ENCODE peak calls at places on chromosome 18, in eight cellular contexts. S, V, U, P, G, Y, L and F are unnamed samples. For H3K4me1, the result is how much of the 10 kb centered on the place peaks cover.

GRCh38 chr18:72114801-72115594 is 429.1 kb downstream of the CBLN2 start:
- DNase-seq in S (no peak), V (no peak), U (no peak), P (no peak), G (no peak), Y (no peak), L (no peak), F (no peak)

GRCh38 chr18:27808678-27809077 is 368.3 kb downstream of the CDH2 start:
- DNase-seq in S (peak), V (no peak), U (no peak), P (no peak), G (no peak), Y (no peak), L (no peak), F (no peak)

GRCh38 chr18:24959100-24959499 is 392.9 kb downstream of the ZNF521 start:
- DNase-seq in S (no peak), V (no peak), U (no peak), P (no peak), G (no peak), Y (no peak), L (no peak), F (no peak)

GRCh38 chr18:78735131-78736014 is 244.2 kb upstream of the SALL3 start:
- DNase-seq in S (no peak), V (no peak), U (no peak), P (peak), G (no peak), Y (no peak), L (peak), F (no peak)

GRCh38 chr18:9792565-9793226 is 84.6 kb downstream of the RAB31 start:
- DNase-seq in S (no peak), V (peak), U (no peak), P (no peak), G (no peak), Y (no peak), L (no peak), F (no peak)

GRCh38 chr18:23833714-23834113 is 144.5 kb downstream of the LAMA3 start:
- DNase-seq in S (peak), V (no peak), U (no peak), P (no peak), G (no peak), Y (no peak), L (peak), F (no peak)

GRCh38 chr18:45879681-45880655 is 54.5 kb downstream of the SIGLEC15 start:
- DNase-seq in S (peak), V (peak), U (peak), P (peak), G (peak), Y (peak), L (peak), F (peak)

GRCh38 chr18:34738173-34738894 is 28.2 kb downstream of the DTNA start:
- DNase-seq in S (peak), V (peak), U (peak), P (no peak), G (no peak), Y (peak), L (no peak), F (no peak)

GRCh38 chr18:37253424-37254255 is 312.0 kb downstream of the CELF4 start:
- DNase-seq in S (no peak), V (peak), U (no peak), P (no peak), G (no peak), Y (no peak), L (peak), F (no peak)

GRCh38 chr18:67514465-67514864 is 2.1 kb downstream of the DSEL start:
- DNase-seq in S (no peak), V (no peak), U (no peak), P (no peak), G (peak), Y (no peak), L (no peak), F (no peak)

GRCh38 chr18:70295633-70296188 is 6.9 kb downstream of the SOCS6 start:
- DNase-seq in S (no peak), V (no peak), U (no peak), P (no peak), G (peak), Y (no peak), L (no peak), F (no peak)

GRCh38 chr18:58009166-58009565 is 34.9 kb upstream of the NEDD4L start:
- DNase-seq in S (no peak), V (no peak), U (no peak), P (no peak), G (no peak), Y (no peak), L (no peak), F (no peak)

GRCh38 chr18:22470141-22470510 is 52.4 kb upstream of the CTAGE1 start:
- DNase-seq in S (no peak), V (no peak), U (no peak), P (no peak), G (peak), Y (no peak), L (no peak), F (no peak)

GRCh38 chr18:22468554-22468891 is 50.8 kb upstream of the CTAGE1 start:
- DNase-seq in S (no peak), V (no peak), U (no peak), P (no peak), G (no peak), Y (no peak), L (no peak), F (no peak)

GRCh38 chr18:22470511-22471181 is 52.9 kb upstream of the CTAGE1 start:
- DNase-seq in S (no peak), V (no peak), U (peak), P (peak), G (peak), Y (no peak), L (no peak), F (no peak)

GRCh38 chr18:22467760-22468553 is 50.2 kb upstream of the CTAGE1 start:
- DNase-seq in S (peak), V (no peak), U (no peak), P (peak), G (peak), Y (peak), L (no peak), F (no peak)

DNA sequence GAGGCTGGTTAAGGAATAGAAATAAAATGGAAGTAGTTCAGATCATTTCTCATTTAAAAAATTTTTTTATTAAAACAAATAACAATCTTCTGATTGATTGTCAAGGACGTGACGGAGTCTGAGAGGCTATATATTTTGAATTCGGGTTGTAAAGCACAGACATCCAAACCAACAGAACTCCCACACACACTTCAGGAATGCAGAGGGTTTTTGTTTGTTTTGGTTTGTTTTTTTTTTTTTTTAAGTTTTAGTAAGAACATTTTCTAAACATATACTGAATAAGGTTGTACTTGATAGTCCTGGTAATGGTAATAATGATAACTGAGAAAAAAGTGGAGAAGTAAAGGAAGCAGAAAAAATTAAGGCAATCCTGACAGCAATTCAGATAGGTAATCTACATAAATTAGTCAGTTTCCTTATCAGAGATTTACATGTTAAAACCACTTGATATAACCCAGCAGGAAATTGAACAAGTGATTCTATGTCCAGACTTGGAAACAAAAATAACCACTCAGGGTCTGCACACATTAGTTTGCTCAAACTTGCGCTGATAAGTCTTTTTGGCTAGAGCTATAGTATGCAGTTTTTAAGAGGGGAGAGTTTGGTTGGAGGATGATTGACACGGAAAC is 51.5 kb upstream of the CTAGE1 start:
- DNase-seq in S (no peak), V (no peak), U (no peak), P (no peak), G (peak), Y (no peak), L (no peak), F (no peak)
- H3K4me1 ChIP-seq in S (under half), V (under half), U (half or more), P (under half), G (under half), Y (under half), L (under half), F (under half)

GRCh38 chr18:49201464-49201863 is 250.7 kb upstream of the SMAD7 start:
- DNase-seq in S (no peak), V (no peak), U (no peak), P (no peak), G (no peak), Y (no peak), L (no peak), F (no peak)

GRCh38 chr18:49207373-49207772 is 253.1 kb downstream of the DYM start:
- DNase-seq in S (peak), V (no peak), U (no peak), P (no peak), G (peak), Y (no peak), L (no peak), F (no peak)

GRCh38 chr18:49206717-49207116 is 253.7 kb downstream of the DYM start:
- DNase-seq in S (peak), V (no peak), U (no peak), P (no peak), G (peak), Y (no peak), L (no peak), F (no peak)
- TF ChIP-seq CTCF in S (no peak), V (no peak), U (no peak), P (no peak), G (peak), Y (no peak), L (no peak), F (no peak)

GRCh38 chr18:59140287-59140885 is 702 bp downstream of the SEC11C start:
- DNase-seq in S (peak), V (peak), U (no peak), P (peak), G (peak), Y (peak), L (no peak), F (peak)

GRCh38 chr18:59139615-59140286 is at the start of gene SEC11C:
- DNase-seq in S (peak), V (peak), U (peak), P (peak), G (peak), Y (peak), L (peak), F (peak)

GRCh38 chr18:59143441-59143840 is 3.8 kb downstream of the SEC11C start:
- DNase-seq in S (no peak), V (no peak), U (no peak), P (no peak), G (peak), Y (no peak), L (no peak), F (no peak)

GRCh38 chr18:59142274-59142673 is 2.6 kb downstream of the SEC11C start:
- DNase-seq in S (no peak), V (no peak), U (no peak), P (no peak), G (no peak), Y (no peak), L (no peak), F (no peak)

DNA sequence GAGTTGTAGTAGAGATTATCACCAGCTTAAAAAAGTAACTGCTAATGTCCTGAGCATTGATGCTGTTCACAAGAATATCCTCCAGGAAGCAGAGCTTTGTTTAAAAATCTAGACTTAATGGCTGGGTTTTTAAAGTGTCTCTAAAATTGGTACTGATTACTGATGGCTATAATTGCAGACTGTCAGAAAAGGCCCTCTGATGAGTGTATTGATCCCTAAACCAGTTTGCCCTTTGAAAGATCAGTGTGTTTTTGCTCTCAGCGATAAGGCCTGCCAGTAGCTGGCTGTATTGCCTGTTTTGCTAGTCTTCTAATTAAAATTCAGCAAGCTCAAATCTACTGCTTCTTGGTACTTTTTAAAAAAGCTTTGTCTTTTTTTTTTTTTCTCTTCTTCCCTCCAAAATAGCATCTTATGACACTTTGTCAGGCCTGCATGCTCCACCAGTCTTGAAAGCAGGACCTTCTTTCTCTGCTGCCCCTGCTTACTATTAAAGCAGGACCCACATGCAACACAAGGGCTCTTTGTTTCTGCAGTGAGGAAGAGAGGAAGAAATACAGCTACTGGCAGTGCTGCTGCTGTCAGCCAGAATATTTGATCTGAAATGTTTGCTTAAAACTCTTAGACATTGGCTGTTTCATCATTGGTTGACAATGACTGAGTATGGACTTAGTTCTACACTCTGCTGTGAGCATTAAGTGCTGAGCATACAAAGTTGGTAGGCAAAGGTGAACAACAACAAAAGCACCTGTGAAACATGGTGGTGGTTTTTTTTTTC is 1.8 kb downstream of the SEC11C start:
- DNase-seq in S (no peak), V (no peak), U (no peak), P (no peak), G (no peak), Y (no peak), L (no peak), F (no peak)
- H3K4me1 ChIP-seq in S (under half), V (under half), U (under half), P (under half), G (under half), Y (under half), L (under half), F (under half)

GRCh38 chr18:902179-902718 is 2.4 kb upstream of the ADCYAP1 start:
- DNase-seq in S (no peak), V (peak), U (no peak), P (no peak), G (no peak), Y (no peak), L (no peak), F (no peak)
- TF ChIP-seq CTCF in S (no peak), V (peak), U (no peak), P (no peak), G (no peak), Y (no peak), L (no peak), F (no peak)

GRCh38 chr18:59008302-59008974 is 131.2 kb upstream of the SEC11C start:
- DNase-seq in S (peak), V (no peak), U (no peak), P (no peak), G (peak), Y (no peak), L (no peak), F (no peak)

GRCh38 chr18:59011786-59012185 is 127.9 kb upstream of the SEC11C start:
- DNase-seq in S (no peak), V (no peak), U (no peak), P (peak), G (no peak), Y (no peak), L (no peak), F (no peak)

GRCh38 chr18:59006461-59007067 is 133.1 kb upstream of the SEC11C start:
- DNase-seq in S (no peak), V (no peak), U (no peak), P (peak), G (no peak), Y (no peak), L (no peak), F (no peak)

GRCh38 chr18:59012815-59013677 is 126.6 kb upstream of the SEC11C start:
- DNase-seq in S (peak), V (no peak), U (no peak), P (peak), G (no peak), Y (no peak), L (no peak), F (no peak)

DNA sequence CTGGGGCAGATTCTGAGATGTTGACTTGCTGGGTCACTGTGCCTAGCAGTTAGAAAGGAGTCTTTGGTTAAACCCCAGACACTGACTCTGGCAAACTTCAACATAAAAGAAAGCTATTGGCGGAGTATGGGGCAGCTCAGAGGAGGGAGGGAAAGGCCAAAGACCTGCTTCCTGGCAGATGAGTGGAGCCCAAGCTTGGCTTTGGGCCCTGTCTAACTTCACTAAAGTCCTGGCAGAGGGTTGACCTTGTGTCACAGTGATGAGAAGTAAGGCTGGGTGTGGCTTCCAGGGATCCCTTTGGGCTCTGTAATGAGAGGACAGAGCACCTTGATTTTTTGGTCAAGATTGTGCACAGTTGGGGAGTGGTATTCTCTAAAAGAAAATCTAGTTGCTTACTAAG is 129.8 kb upstream of the SEC11C start:
- DNase-seq in S (no peak), V (no peak), U (no peak), P (no peak), G (no peak), Y (no peak), L (no peak), F (no peak)
- H3K4me1 ChIP-seq in S (under half), V (under half), U (under half), P (under half), G (under half), Y (under half), L (under half), F (under half)

GRCh38 chr18:8411492-8411891 is 197.7 kb upstream of the RAB12 start:
- DNase-seq in S (no peak), V (no peak), U (no peak), P (no peak), G (no peak), Y (no peak), L (no peak), F (no peak)

GRCh38 chr18:8413751-8414150 is 195.5 kb upstream of the RAB12 start:
- DNase-seq in S (no peak), V (no peak), U (no peak), P (peak), G (no peak), Y (no peak), L (no peak), F (no peak)

GRCh38 chr18:8413189-8413588 is 196.0 kb upstream of the RAB12 start:
- DNase-seq in S (no peak), V (no peak), U (no peak), P (no peak), G (no peak), Y (no peak), L (no peak), F (no peak)

GRCh38 chr18:8412117-8412516 is 197.1 kb upstream of the RAB12 start:
- DNase-seq in S (no peak), V (no peak), U (no peak), P (peak), G (no peak), Y (no peak), L (no peak), F (no peak)

GRCh38 chr18:8416212-8417019 is 192.8 kb upstream of the RAB12 start:
- DNase-seq in S (no peak), V (no peak), U (no peak), P (no peak), G (peak), Y (no peak), L (no peak), F (no peak)
- TF ChIP-seq CTCF in S (no peak), V (no peak), U (no peak), P (no peak), G (no peak), Y (no peak), L (no peak), F (no peak)

GRCh38 chr18:62812242-62812641 is 96.9 kb downstream of the PHLPP1 start:
- DNase-seq in S (no peak), V (no peak), U (no peak), P (no peak), G (peak), Y (no peak), L (no peak), F (no peak)
- H3K4me1 ChIP-seq in S (under half), V (half or more), U (under half), P (under half), G (under half), Y (under half), L (under half), F (under half)

DNA sequence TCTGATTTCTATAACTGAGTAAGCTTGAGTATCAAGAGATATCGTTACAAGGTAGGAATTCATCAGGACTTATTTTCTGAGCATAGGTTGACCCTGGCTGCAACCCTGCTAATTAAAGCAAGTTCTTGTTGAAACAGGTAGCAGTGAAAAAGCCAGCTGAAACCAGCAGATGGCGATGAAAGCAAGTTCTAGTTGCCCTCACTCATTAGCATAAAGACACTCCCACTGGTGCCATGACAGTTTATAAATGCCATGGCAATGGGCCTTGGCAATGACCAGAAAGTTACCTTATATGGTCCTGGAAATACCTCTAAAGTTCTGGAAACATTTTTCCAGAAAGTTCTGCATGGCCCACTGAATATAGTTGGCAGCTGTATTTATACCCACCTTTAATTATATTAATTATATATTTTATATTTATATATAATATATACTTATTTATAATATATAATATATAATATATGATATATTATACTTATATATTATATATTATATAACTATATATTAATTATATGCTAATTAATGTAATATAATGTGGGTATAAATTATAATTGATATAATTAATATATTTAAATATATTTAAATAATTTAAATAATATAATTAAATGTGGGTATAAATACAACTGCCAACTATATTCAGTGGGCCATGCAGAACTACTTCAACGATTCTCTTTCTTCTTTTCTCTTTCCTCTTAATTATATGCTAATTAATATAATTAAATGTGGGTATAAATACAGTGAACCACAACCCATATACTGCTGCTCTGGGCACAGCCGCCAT is 188.0 kb downstream of the CDH7 start:
- DNase-seq in S (no peak), V (peak), U (no peak), P (no peak), G (no peak), Y (no peak), L (no peak), F (peak)
- TF ChIP-seq CTCF in S (peak), V (peak), U (peak), P (no peak), G (no peak), Y (no peak), L (no peak), F (no peak)

DNA sequence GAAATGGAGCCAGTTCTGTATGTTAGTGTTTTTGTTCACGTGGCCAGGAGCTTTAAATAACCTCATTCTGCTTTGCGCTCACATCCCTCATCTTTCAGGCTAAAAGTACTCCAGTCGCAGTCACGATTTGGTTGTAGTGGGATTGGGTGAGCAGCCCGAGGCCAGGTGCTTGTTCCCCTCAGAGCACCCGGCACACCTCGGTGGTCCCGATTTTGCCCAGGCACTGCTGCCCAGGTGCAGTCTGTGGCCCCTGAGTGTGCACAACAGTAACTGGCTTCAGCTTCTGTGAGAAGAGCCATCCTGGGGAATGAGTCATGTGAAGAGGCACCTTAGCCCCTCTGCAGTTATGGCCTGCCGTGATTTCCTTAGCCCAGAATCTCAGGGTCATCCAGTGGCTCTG is 33.2 kb downstream of the IMPA2 start:
- DNase-seq in S (no peak), V (no peak), U (no peak), P (no peak), G (no peak), Y (no peak), L (peak), F (no peak)
- H3K4me1 ChIP-seq in S (under half), V (under half), U (half or more), P (under half), G (under half), Y (under half), L (under half), F (under half)